ENCODE peak calls at places on chromosomes 11 and 22, in four cellular contexts. U is SK-N-SH, L is mammary epithelial cell, J is A549. X is an unnamed sample. For H3K4me1, the result is how much of the 10 kb centered on the place peaks cover.

GRCh38 chr11:22703561-22703960 is 37.1 kb downstream of the GAS2 start:
- DNase-seq in U (no peak), L (peak), J (no peak), X (no peak)

GRCh38 chr11:60482361-60482760 is 10.2 kb upstream of the MS4A12 start:
- DNase-seq in U (no peak), L (no peak), J (no peak), X (peak)

GRCh38 chr11:12294613-12295012 is 82.8 kb upstream of the PARVA start:
- DNase-seq in U (no peak), L (no peak), J (no peak), X (no peak)

GRCh38 chr22:25091449-25091848 is 108.2 kb upstream of the CRYBB3 start:
- DNase-seq in U (no peak), L (no peak), J (no peak), X (no peak)

GRCh38 chr22:37639070-37639760 is at the start of gene SH3BP1:
- DNase-seq in U (peak), L (peak), J (no peak), X (no peak)

GRCh38 chr11:27525824-27526516 is 19.4 kb upstream of the LIN7C start:
- DNase-seq in U (no peak), L (no peak), J (no peak), X (no peak)

GRCh38 chr22:17121235-17122195 is at the start of gene TMEM121B:
- DNase-seq in U (peak), L (peak), J (no peak), X (peak)

GRCh38 chr22:35552186-35552842 is 11.7 kb downstream of the RASD2 start:
- DNase-seq in U (peak), L (no peak), J (peak), X (no peak)

GRCh38 chr11:17921620-17922473 is 91.0 kb downstream of the SERGEF start:
- DNase-seq in U (no peak), L (no peak), J (no peak), X (peak)

GRCh38 chr11:69409812-69410645 is 71.4 kb upstream of the LINC01488 start:
- DNase-seq in U (no peak), L (no peak), J (no peak), X (no peak)

GRCh38 chr11:45062115-45062514 is 84.3 kb upstream of the PRDM11 start:
- DNase-seq in U (no peak), L (no peak), J (no peak), X (no peak)

GRCh38 chr11:104830080-104830479 is 68.2 kb downstream of the CASP12 start:
- DNase-seq in U (no peak), L (peak), J (no peak), X (no peak)

GRCh38 chr22:24482586-24482985 is 12.5 kb upstream of the UPB1 start:
- DNase-seq in U (no peak), L (peak), J (no peak), X (no peak)

GRCh38 chr22:42621505-42622002 is 6.9 kb upstream of the POLDIP3 start:
- DNase-seq in U (peak), L (peak), J (peak), X (peak)

GRCh38 chr11:119999220-119999619 is 138.7 kb downstream of the TRIM29 start:
- DNase-seq in U (no peak), L (peak), J (no peak), X (no peak)

GRCh38 chr11:117459121-117459978 is 131.7 kb downstream of the CEP164 start:
- DNase-seq in U (no peak), L (no peak), J (no peak), X (no peak)

GRCh38 chr11:128463975-128464374 is 123.4 kb downstream of the ETS1 start:
- DNase-seq in U (no peak), L (no peak), J (no peak), X (no peak)

GRCh38 chr11:28621648-28622215 is 513.5 kb downstream of the METTL15 start:
- DNase-seq in U (no peak), L (no peak), J (no peak), X (no peak)

GRCh38 chr11:125289419-125290088 is 125.0 kb downstream of the PKNOX2 start:
- DNase-seq in U (peak), L (no peak), J (no peak), X (no peak)

GRCh38 chr11:133576351-133576750 is 44.0 kb upstream of the OPCML start:
- DNase-seq in U (peak), L (no peak), J (no peak), X (no peak)

GRCh38 chr11:20090654-20091374 is 69.5 kb downstream of the DBX1 start:
- DNase-seq in U (no peak), L (no peak), J (no peak), X (no peak)

GRCh38 chr11:14411818-14412217 is 52.8 kb upstream of the RRAS2 start:
- DNase-seq in U (no peak), L (peak), J (no peak), X (peak)

GRCh38 chr22:41382098-41382578 is 396 bp downstream of the TEF start:
- DNase-seq in U (peak), L (peak), J (peak), X (peak)

GRCh38 chr11:48036466-48036865 is 56.1 kb downstream of the PTPRJ start:
- DNase-seq in U (no peak), L (no peak), J (no peak), X (no peak)

GRCh38 chr11:43983221-43983795 is 40.9 kb downstream of the C11orf96 start:
- DNase-seq in U (no peak), L (no peak), J (peak), X (no peak)

GRCh38 chr22:48578138-48579034 is 1249.3 kb downstream of the BRD1 start:
- DNase-seq in U (no peak), L (no peak), J (no peak), X (no peak)

GRCh38 chr11:118715245-118715807 is 35.9 kb upstream of the TREH start:
- DNase-seq in U (no peak), L (no peak), J (no peak), X (no peak)

GRCh38 chr11:10792385-10793068 is 16.2 kb downstream of the EIF4G2 start:
- DNase-seq in U (peak), L (peak), J (peak), X (peak)
- H3K4me3 ChIP-seq in U (no peak), L (no peak), J (no peak), X (no peak)

DNA sequence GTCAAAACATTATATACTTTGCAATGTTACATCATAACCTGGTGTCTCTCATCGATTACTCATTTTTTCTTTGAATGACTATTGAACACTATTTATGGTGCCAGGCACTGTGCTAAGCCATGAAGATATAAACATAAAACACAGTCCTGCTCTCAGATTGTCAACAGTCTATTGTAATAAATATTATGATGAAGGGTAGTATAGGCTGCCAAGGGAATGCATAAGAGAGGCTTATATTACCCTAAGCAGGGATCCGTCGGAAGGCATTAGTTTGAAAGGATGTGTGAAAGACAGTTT is 7.2 kb upstream of the CCDC90B start:
- DNase-seq in U (no peak), L (no peak), J (no peak), X (no peak)
- H3K4me1 ChIP-seq in U (under half), L (under half), J (under half), X (under half)

GRCh38 chr22:23401111-23401909 is 178.8 kb downstream of the IGLL1 start:
- DNase-seq in U (no peak), L (peak), J (no peak), X (no peak)
- H3K4me3 ChIP-seq in U (no peak), L (peak), J (no peak), X (no peak)

DNA sequence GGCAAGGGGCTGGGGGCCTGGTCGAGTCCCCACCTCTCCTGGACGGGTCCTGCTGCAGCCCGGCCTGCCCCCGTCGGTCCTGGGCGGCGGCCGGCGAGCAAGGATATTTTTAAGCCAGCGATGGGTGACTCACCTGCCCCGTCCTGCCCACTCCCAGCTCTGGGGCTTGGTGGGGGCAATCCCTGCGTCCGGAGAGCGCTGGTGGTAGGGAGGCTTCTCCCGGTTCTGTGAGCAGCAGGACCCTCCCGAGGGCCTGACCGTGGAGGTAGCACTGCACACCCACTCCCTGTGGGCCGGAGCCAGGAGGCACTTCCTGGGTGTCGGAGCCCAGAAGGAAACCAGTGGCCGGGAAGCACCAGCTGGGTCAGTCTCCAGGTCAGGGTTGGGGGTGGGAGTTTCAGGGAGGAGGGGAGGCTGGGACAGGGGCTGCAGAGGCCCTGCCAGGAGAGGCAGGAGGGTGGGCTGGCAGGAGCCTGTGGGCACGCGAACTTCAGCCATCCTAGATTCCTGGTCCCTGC is 467 bp downstream of the EPS8L2 start:
- DNase-seq in U (no peak), L (peak), J (peak), X (no peak)
- H3K4me1 ChIP-seq in U (under half), L (half or more), J (half or more), X (under half)

GRCh38 chr11:46706886-46707285 is 6.1 kb downstream of the ZNF408 start:
- DNase-seq in U (no peak), L (no peak), J (no peak), X (no peak)

GRCh38 chr11:46712874-46713576 is 6.0 kb upstream of the F2 start:
- DNase-seq in U (no peak), L (no peak), J (no peak), X (no peak)

GRCh38 chr11:46710821-46711269 is 8.2 kb upstream of the F2 start:
- DNase-seq in U (no peak), L (peak), J (no peak), X (peak)

DNA sequence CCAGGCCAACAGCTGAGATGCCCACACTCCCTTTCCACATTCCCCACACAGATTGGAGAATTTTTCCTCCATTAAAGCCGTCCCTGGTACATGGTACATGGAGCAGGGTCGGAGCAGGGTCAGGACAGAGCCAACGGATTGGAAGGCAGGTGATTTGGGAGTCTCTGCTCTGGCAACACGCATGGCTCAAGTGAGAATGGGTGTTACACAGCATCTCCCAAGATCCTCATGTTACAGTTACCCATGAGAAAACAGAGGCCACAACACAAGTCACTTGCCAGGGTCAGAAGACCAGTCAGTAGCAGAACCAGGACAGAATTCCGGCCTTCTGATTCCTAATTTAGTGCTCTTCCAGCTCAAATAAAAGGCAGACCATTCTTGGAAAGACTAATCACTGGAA is 7.7 kb upstream of the F2 start:
- DNase-seq in U (no peak), L (no peak), J (no peak), X (no peak)
- H3K4me3 ChIP-seq in U (no peak), L (no peak), J (no peak), X (no peak)

GRCh38 chr22:46776486-46776826 is 14.0 kb downstream of the TBC1D22A start:
- DNase-seq in U (no peak), L (no peak), J (no peak), X (no peak)
- H3K4me1 ChIP-seq in U (under half), L (under half), J (under half), X (under half)

GRCh38 chr11:103441021-103441420 is 331.8 kb downstream of the DYNC2H1 start:
- DNase-seq in U (no peak), L (no peak), J (no peak), X (no peak)
- H3K4me3 ChIP-seq in U (no peak), L (no peak), J (no peak), X (no peak)

DNA sequence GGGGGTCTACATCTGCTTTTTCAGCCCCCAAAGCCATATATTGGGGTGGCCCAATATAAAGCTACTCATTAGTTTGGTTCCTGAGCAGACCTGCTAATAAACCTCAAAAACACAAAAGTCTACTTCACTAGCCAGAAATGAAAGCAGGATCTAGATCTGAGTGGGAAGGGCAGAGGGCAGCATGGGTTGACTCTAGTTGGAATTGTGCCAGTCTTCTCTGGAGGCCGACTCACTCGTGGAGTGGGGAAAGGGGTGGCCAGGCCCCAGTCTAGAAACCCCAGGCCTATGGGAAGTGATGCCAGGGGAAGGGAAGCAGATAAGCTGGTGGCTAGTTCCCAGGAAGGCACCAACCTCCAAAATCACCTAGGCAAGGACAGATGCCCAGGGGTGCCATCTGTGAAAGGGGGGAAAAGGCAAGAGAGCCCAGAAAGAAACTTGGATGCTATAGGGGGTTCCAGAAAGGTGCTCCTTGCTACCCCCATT is 5.3 kb downstream of the PATZ1 start:
- DNase-seq in U (no peak), L (no peak), J (no peak), X (no peak)
- H3K4me1 ChIP-seq in U (under half), L (under half), J (under half), X (half or more)

GRCh38 chr11:65577756-65578109 is 1.9 kb downstream of the EHBP1L1 start:
- DNase-seq in U (no peak), L (no peak), J (no peak), X (no peak)
- H3K4me3 ChIP-seq in U (peak), L (peak), J (no peak), X (peak)

GRCh38 chr11:10459029-10459970 is 4.2 kb downstream of the AMPD3 start:
- DNase-seq in U (no peak), L (no peak), J (no peak), X (no peak)
- H3K4me1 ChIP-seq in U (under half), L (under half), J (under half), X (under half)